ENCODE peak calls at places on chromosomes 16 and 17, in ten cellular contexts. P is lung; Z is A549; D is psoas muscle; O is ovary; I is PC-3; B is left ventricle myocardium inferior; N is astrocyte; U is CD8-positive, alpha-beta T cell; T is ascending aorta. K is an unnamed sample. For H3K9me3, the result is how much of the 10 kb centered on the place peaks cover.

GRCh38 chr17:77089118-77089477 is 51.7 kb upstream of the SEC14L1 start:
- DNase-seq in I (peak), O (no peak), N (no peak), D (no peak), U (no peak), B (no peak), T (no peak), Z (no peak), P (no peak), K (no peak)

GRCh38 chr16:29645699-29646187 is 17.3 kb upstream of the SPN start:
- DNase-seq in U (no peak), T (no peak), O (no peak), I (no peak), B (no peak), D (no peak), Z (no peak), N (no peak), P (no peak), K (no peak)

GRCh38 chr16:31064882-31065461 is 9.1 kb downstream of the ZNF668 start:
- DNase-seq in P (peak), T (peak), N (peak), U (no peak), B (peak), O (no peak), I (peak), D (peak), Z (peak), K (no peak)

GRCh38 chr16:46885960-46886763 is 2.0 kb downstream of the GPT2 start:
- DNase-seq in B (no peak), O (no peak), D (peak), N (peak), Z (no peak), P (no peak), T (no peak), I (no peak), U (no peak), K (no peak)

GRCh38 chr17:76678330-76678729 is 32.4 kb downstream of the MXRA7 start:
- DNase-seq in P (no peak), O (no peak), I (no peak), B (no peak), T (no peak), Z (no peak), D (no peak), N (no peak), U (peak), K (no peak)

GRCh38 chr17:80513892-80514291 is 30.7 kb upstream of the RPTOR start:
- DNase-seq in D (no peak), O (no peak), Z (no peak), N (peak), B (no peak), T (no peak), U (no peak), P (no peak), I (no peak), K (no peak)

GRCh38 chr17:65463242-65463641 is 98.2 kb downstream of the AXIN2 start:
- DNase-seq in O (peak), T (peak), I (no peak), P (peak), U (no peak), Z (no peak), D (peak), B (peak), N (peak), K (no peak)

GRCh38 chr17:82384730-82385429 is 13.3 kb downstream of the UTS2R start:
- DNase-seq in D (peak), T (peak), B (peak), N (peak), O (no peak), I (peak), U (no peak), Z (peak), P (peak), K (no peak)

GRCh38 chr17:66939461-66940114 is 24.9 kb upstream of the CACNG4 start:
- DNase-seq in O (no peak), U (no peak), I (no peak), N (no peak), T (no peak), B (no peak), D (no peak), P (no peak), Z (no peak), K (no peak)

GRCh38 chr17:35578929-35579448 is 618 bp upstream of the PEX12 start:
- DNase-seq in B (no peak), D (no peak), N (no peak), U (no peak), I (no peak), O (no peak), P (no peak), T (no peak), Z (no peak), K (no peak)

GRCh38 chr17:21756856-21757619 is 64.7 kb downstream of the KCNJ18 start:
- DNase-seq in Z (no peak), N (no peak), U (no peak), B (no peak), T (no peak), D (no peak), O (no peak), I (no peak), P (no peak), K (no peak)

GRCh38 chr16:35102780-35103403 is 1643.5 kb downstream of the TP53TG3F start:
- DNase-seq in P (no peak), I (no peak), N (no peak), U (no peak), O (no peak), T (no peak), B (no peak), D (no peak), Z (no peak), K (peak)

GRCh38 chr17:4599505-4600281 is 15.4 kb downstream of the SMTNL2 start:
- DNase-seq in B (peak), O (peak), I (peak), D (peak), T (no peak), P (peak), Z (no peak), U (no peak), N (no peak), K (peak)

GRCh38 chr16:11297492-11298142 is 16.5 kb upstream of the PRM1 start:
- DNase-seq in D (peak), U (peak), O (peak), I (no peak), P (peak), T (peak), N (peak), B (peak), Z (no peak), K (peak)
- H3K4me3 ChIP-seq in D (peak), U (peak), O (peak), I (no peak), P (no peak), T (peak), N (no peak), B (peak), Z (no peak), K (no peak)

DNA sequence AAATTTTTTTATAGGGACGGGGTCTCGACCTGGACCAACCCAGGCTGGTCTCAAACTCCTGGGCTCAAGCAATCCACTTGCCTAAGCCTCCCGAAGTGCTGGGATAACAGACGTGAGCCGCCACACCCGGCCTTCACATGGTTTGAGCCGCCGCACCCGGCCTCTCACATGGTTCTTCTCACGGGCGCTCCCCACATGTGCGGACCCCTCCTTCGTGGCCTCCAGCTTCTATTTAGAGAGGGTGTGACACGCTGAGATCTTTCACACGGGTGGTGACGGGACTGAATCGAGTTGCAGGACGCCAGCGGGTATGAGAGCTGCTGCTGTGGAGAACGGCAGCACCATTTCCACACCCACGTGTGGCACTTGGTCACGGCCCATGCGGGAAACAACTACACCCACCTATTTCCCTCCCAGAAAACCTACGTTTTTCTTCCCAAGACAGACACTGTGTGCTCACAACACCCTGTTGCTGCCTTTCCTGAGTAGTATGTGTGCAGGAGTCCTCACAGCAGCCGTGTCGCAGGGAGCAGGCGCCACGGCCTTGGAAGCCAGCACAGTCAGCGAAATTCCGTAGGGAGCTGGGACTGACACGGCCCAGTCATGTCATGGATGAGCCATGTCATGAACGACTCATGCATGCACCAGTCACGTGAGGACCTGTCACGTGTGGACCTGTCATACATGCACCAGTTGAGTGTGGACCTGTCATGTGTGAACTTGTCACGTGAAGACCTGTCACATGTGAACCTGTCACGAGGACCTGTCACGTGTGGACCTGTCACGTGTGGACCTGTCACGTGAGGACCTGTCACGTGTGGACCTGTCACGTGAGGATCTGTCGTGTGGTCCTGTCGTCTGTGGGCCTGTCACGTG is 20.1 kb upstream of the ACSF3 start:
- DNase-seq in B (no peak), P (no peak), U (no peak), T (no peak), O (no peak), Z (no peak), D (no peak), I (no peak), N (no peak), K (no peak)
- H3K9me3 ChIP-seq in B (under half), P (under half), U (under half), T (under half), O (under half), Z (under half), D (under half), I (under half), N (under half), K (under half)

GRCh38 chr17:46977750-46978488 is 1.1 kb downstream of the RPRML start:
- DNase-seq in P (no peak), U (no peak), I (no peak), D (no peak), B (no peak), N (no peak), Z (no peak), T (no peak), O (no peak), K (no peak)
- H3K4me3 ChIP-seq in P (no peak), U (peak), I (peak), D (peak), B (peak), N (peak), Z (peak), T (peak), O (peak), K (peak)

DNA sequence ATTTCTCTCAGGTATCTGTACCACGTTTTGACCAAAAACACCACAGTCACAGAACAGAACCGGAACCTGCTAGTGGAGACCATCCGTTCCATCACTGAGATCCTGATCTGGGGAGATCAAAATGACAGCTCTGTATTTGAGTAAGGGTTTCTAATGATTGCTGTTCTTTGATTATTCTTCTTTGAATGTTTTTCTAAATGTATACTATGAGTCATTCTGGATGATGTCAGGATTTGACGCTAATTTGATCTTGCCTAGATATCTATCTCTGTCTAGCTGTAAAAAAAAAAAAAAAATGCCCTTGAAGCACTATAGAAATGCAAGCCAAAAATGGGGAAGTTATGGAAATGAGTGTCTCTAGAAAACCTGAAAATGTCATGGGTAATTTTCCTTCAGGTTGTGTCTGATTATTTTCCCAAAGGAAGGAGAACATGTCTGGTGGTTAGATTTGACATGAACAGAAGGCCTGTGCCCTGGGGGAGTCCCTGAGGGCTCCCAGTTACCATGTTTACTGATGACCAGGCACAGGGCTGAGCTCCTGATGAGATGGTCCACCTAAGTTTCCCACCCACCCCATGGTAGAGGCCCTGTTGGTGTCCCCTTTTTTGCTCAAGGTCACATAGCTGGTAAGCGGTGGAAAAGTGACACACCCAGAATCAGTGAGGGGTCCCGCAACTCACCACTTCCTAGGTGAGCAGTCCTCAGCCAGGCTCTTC is 13.6 kb downstream of the CLEC16A start:
- DNase-seq in Z (no peak), P (no peak), T (no peak), I (peak), B (no peak), U (no peak), N (peak), D (no peak), O (no peak), K (no peak)
- H3K9me3 ChIP-seq in Z (under half), P (under half), T (under half), I (under half), B (under half), U (under half), N (under half), D (under half), O (under half), K (under half)

GRCh38 chr16:81817789-81818304 is 38.8 kb downstream of the PLCG2 start:
- DNase-seq in P (no peak), N (no peak), I (no peak), Z (no peak), O (no peak), D (no peak), T (no peak), B (no peak), U (no peak), K (no peak)
- H3K4me3 ChIP-seq in P (no peak), N (no peak), I (no peak), Z (no peak), O (no peak), D (no peak), T (no peak), B (no peak), U (no peak), K (no peak)

GRCh38 chr16:6377956-6378355 is 954.7 kb upstream of the RBFOX1 start:
- DNase-seq in P (no peak), T (no peak), O (no peak), B (no peak), D (no peak), I (no peak), N (no peak), U (no peak), Z (no peak), K (no peak)
- H3K9me3 ChIP-seq in P (under half), T (under half), O (under half), B (under half), D (under half), I (under half), N (under half), U (under half), Z (under half), K (under half)

DNA sequence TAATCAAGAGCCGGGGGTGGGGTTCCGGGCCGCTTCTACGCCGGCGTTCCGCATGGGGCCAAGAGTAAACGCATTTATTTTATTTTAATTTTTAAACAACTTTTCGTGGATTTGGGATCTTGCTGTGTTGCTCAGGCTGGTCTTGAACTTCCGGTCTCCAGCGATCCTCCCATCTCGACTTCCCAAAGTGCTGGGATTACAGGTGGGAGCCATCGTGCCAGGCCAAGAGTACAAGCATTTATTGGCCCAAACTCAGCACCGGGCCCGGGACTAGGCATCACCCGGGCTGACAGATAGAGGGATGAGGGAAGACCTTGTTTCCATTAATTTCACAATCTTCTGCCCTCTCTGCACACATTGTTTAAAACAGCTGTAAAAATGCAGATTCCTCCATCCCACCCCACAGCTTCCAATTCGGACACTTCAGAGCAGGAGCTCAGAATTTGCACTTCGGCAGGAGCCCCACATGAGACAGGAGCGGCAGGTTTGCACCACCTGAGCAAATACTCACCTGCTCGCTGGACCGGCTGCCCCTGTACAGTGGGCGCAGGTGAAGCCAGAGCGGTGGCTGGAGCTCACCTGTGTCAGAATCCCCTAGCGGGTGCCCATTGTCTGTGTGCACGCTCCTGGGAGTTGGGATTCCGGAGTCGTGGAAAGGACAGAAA is 663 bp upstream of the GINS2 start:
- DNase-seq in I (peak), D (no peak), T (no peak), Z (peak), O (no peak), P (no peak), U (no peak), N (no peak), B (no peak), K (no peak)
- H3K4me3 ChIP-seq in I (peak), D (peak), T (peak), Z (peak), O (peak), P (peak), U (no peak), N (peak), B (peak), K (no peak)

GRCh38 chr17:52064791-52065211 is 93.7 kb downstream of the CA10 start:
- DNase-seq in D (no peak), N (peak), Z (no peak), O (no peak), U (no peak), P (no peak), B (no peak), T (no peak), I (no peak), K (no peak)
- H3K9me3 ChIP-seq in D (under half), N (under half), Z (under half), O (under half), U (under half), P (under half), B (under half), T (under half), I (under half), K (under half)

GRCh38 chr17:59365383-59365981 is 34.0 kb downstream of the YPEL2 start:
- DNase-seq in I (no peak), O (no peak), B (no peak), D (no peak), U (peak), P (no peak), N (no peak), T (no peak), Z (no peak), K (no peak)

GRCh38 chr17:59366040-59366757 is 34.7 kb downstream of the YPEL2 start:
- DNase-seq in P (no peak), O (no peak), T (no peak), I (peak), Z (no peak), B (no peak), U (no peak), N (peak), D (no peak), K (peak)

GRCh38 chr17:59367657-59368045 is 36.2 kb downstream of the YPEL2 start:
- DNase-seq in N (no peak), P (no peak), U (no peak), O (no peak), D (no peak), Z (no peak), I (peak), T (no peak), B (no peak), K (no peak)

GRCh38 chr17:59368218-59368857 is 36.9 kb downstream of the YPEL2 start:
- DNase-seq in N (no peak), B (no peak), D (no peak), U (no peak), Z (no peak), T (no peak), O (no peak), P (no peak), I (peak), K (no peak)

DNA sequence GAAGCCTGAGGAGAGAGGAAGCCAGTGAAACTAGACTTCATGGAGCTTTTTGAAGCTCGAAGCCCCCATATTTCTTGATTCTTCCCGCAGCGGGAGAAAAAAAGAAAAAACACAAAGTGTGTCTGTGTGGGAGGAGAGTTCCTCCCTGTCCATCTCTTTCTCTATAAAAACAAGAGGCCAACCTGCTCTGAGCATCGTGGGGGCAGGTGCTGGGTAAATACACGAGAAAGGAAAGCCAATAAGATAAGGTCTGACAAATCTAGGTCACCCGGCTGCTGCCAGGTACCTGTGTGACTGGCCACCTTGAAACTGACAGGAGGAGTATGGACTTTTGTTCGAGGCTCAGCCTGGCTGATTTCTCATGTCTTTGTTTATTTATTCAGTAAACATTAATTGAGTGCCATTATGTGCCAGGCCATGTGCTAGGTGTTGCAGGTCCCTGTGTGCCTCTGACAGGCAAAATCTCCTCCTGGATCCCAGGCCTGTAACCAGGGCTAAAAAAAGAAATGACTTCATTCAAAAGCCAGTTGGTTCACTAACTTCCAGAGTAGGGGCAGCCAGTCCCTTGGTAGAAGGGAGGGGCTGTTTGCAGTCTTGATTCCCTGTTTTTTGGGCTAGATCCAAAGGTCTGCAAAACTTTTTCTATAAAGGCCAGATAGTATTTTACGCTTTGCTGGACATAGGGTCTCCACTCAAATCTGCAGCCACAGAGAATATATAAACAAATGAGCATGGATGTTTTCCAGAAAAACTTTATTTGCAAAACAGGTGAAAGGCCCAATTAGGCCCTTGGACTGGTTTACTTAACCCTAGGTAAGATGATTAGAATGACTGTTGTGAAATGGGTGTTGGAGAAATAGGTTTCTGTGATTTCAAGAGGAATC is 35.6 kb downstream of the YPEL2 start:
- DNase-seq in Z (no peak), U (no peak), B (no peak), P (peak), N (peak), T (peak), O (peak), I (peak), D (no peak), K (no peak)
- H3K4me3 ChIP-seq in Z (no peak), U (no peak), B (peak), P (no peak), N (no peak), T (peak), O (no peak), I (no peak), D (peak), K (no peak)